ENCODE peak calls at places on chromosomes 2 and 18, in four cellular contexts. Q, C, Z and A are unnamed samples.

GRCh38 chr2:102041351-102041750 is 49.6 kb downstream of the IL1R2 start:
- DNase-seq in Q (peak), C (no peak), Z (no peak), A (no peak)

GRCh38 chr2:174744111-174744510 is 20.2 kb downstream of the CHRNA1 start:
- DNase-seq in Q (no peak), C (no peak), Z (no peak), A (no peak)

GRCh38 chr2:54336136-54336976 is 80.3 kb upstream of the TSPYL6 start:
- DNase-seq in Q (peak), C (no peak), Z (no peak), A (no peak)

GRCh38 chr2:204860249-204860648 is 315.0 kb downstream of the PARD3B start:
- DNase-seq in Q (no peak), C (no peak), Z (no peak), A (no peak)

GRCh38 chr18:77067315-77068061 is 65.1 kb downstream of the MBP start:
- DNase-seq in Q (peak), C (no peak), Z (no peak), A (peak)

GRCh38 chr2:199659207-199659606 is 191.8 kb downstream of the FTCDNL1 start:
- DNase-seq in Q (peak), C (no peak), Z (peak), A (no peak)

GRCh38 chr2:225100856-225101294 is 58.6 kb upstream of the DOCK10 start:
- DNase-seq in Q (peak), C (no peak), Z (no peak), A (peak)

GRCh38 chr2:216636570-216637450 is 3.6 kb downstream of the IGFBP2 start:
- DNase-seq in Q (no peak), C (peak), Z (peak), A (peak)

GRCh38 chr18:48899558-48900174 is 51.1 kb downstream of the SMAD7 start:
- DNase-seq in Q (no peak), C (no peak), Z (no peak), A (no peak)

GRCh38 chr2:224881846-224882245 is 160.4 kb downstream of the DOCK10 start:
- DNase-seq in Q (no peak), C (no peak), Z (no peak), A (no peak)

GRCh38 chr2:97734061-97734912 is 20.9 kb downstream of the ZAP70 start:
- DNase-seq in Q (no peak), C (no peak), Z (no peak), A (no peak)

GRCh38 chr2:241598487-241598886 is 38.5 kb downstream of the THAP4 start:
- DNase-seq in Q (peak), C (peak), Z (peak), A (peak)

GRCh38 chr2:27092696-27093429 is 6.3 kb downstream of the KHK start:
- DNase-seq in Q (no peak), C (no peak), Z (no peak), A (no peak)

GRCh38 chr2:32289165-32290054 is 11.7 kb downstream of the YIPF4 start:
- DNase-seq in Q (peak), C (no peak), Z (no peak), A (peak)

GRCh38 chr18:51575171-51575570 is 377.7 kb upstream of the MEX3C start:
- DNase-seq in Q (no peak), C (no peak), Z (no peak), A (peak)

GRCh38 chr2:55856936-55857335 is 66.6 kb downstream of the EFEMP1 start:
- DNase-seq in Q (no peak), C (no peak), Z (no peak), A (peak)

GRCh38 chr2:227783404-227784138 is 30.1 kb upstream of the CCL20 start:
- DNase-seq in Q (no peak), C (no peak), Z (no peak), A (no peak)

GRCh38 chr18:61153571-61153970 is 179.7 kb upstream of the CDH20 start:
- DNase-seq in Q (no peak), C (no peak), Z (no peak), A (no peak)

GRCh38 chr2:74975016-74975415 is 16.6 kb downstream of the POLE4 start:
- DNase-seq in Q (no peak), C (no peak), Z (no peak), A (no peak)

GRCh38 chr2:239600194-239600593 is 199.4 kb upstream of the HDAC4 start:
- DNase-seq in Q (no peak), C (peak), Z (no peak), A (no peak)

GRCh38 chr2:11819235-11819729 is 72.8 kb downstream of the LPIN1 start:
- DNase-seq in Q (no peak), C (peak), Z (no peak), A (no peak)

GRCh38 chr2:81389203-81389602 is 1084.7 kb upstream of the LRRTM1 start:
- DNase-seq in Q (no peak), C (no peak), Z (no peak), A (peak)
- TF ChIP-seq CTCF in Q (no peak), C (no peak), Z (peak), A (peak)

GRCh38 chr2:126793885-126794613 is 104.6 kb upstream of the TEX51 start:
- DNase-seq in Q (no peak), C (no peak), Z (no peak), A (no peak)
- TF ChIP-seq CTCF in Q (no peak), C (no peak), Z (peak), A (no peak)

DNA sequence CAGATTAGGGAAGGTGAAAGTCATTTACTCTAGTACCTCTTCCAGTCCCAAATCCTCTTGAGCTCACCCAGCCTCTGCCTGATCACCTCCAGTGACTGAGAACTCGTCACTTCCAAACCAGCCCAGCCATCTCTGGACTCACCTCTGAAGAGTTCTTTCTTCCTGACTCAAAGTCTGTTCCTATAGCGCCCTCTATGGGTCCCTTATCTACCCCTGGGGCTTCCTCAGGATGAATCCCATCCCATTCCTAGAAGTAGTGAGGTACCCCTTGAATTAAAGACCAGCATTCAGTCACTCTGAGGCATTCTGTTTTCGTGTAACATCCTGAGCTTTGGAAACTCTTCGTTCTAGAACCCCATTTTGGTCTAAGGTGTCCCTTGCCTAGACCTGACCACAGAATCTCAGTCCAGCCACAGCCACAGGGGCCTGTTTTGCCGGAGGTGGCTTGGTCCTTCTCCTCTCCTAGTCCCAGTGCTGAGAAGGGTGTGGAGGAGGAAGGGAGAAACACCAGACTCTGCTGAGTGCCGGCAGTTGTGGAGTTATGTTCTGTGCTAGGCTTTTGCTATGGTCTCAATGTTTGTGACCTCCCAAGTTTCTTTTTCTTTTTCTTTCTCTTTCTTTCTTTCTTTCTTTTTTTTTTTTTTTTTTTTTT is 32.7 kb downstream of the SIX3 start:
- DNase-seq in Q (peak), C (no peak), Z (peak), A (peak)
- TF ChIP-seq CTCF in Q (peak), C (peak), Z (peak), A (peak)

GRCh38 chr2:172970660-172971059 is 105.0 kb upstream of the MAP3K20 start:
- DNase-seq in Q (no peak), C (no peak), Z (no peak), A (no peak)

GRCh38 chr2:172969171-172969570 is 106.5 kb upstream of the MAP3K20 start:
- DNase-seq in Q (peak), C (no peak), Z (no peak), A (peak)

GRCh38 chr2:172974762-172975161 is 100.9 kb upstream of the MAP3K20 start:
- DNase-seq in Q (no peak), C (no peak), Z (no peak), A (no peak)

GRCh38 chr2:172969609-172970008 is 106.0 kb upstream of the MAP3K20 start:
- DNase-seq in Q (peak), C (no peak), Z (no peak), A (peak)

GRCh38 chr2:172972005-172972619 is 103.5 kb upstream of the MAP3K20 start:
- DNase-seq in Q (peak), C (peak), Z (peak), A (peak)
- TF ChIP-seq CTCF in Q (peak), C (peak), Z (peak), A (peak)